ENCODE peak calls at places on chromosomes 11 and 22, in nine cellular contexts. P, M, H, J, K, S, Q, I and Y are unnamed samples.

GRCh38 chr11:78219493-78220217 is 30.9 kb downstream of the USP35 start:
- DNase-seq in P (no peak), M (no peak), H (peak), J (no peak), K (no peak), S (no peak), Q (no peak), I (no peak), Y (no peak)

GRCh38 chr22:37230673-37231405 is 13.2 kb downstream of the RAC2 start:
- DNase-seq in P (no peak), M (no peak), H (no peak), J (no peak), K (no peak), S (no peak), Q (no peak), I (no peak), Y (peak)

GRCh38 chr22:19110064-19110458 is 12.2 kb downstream of the DGCR2 start:
- DNase-seq in P (no peak), M (no peak), H (no peak), J (no peak), K (no peak), S (no peak), Q (no peak), I (no peak), Y (no peak)

GRCh38 chr11:13663631-13664071 is 4.8 kb upstream of the FAR1 start:
- DNase-seq in P (peak), M (no peak), H (no peak), J (no peak), K (no peak), S (no peak), Q (no peak), I (no peak), Y (peak)

GRCh38 chr22:38383417-38383816 is 66.2 kb upstream of the CSNK1E start:
- DNase-seq in P (no peak), M (no peak), H (no peak), J (no peak), K (no peak), S (no peak), Q (no peak), I (no peak), Y (no peak)

GRCh38 chr11:134276396-134277175 is 407 bp downstream of the GLB1L3 start:
- DNase-seq in P (no peak), M (no peak), H (peak), J (no peak), K (no peak), S (peak), Q (peak), I (no peak), Y (no peak)

GRCh38 chr22:22424210-22424800 is 84.2 kb downstream of the ZNF280B start:
- DNase-seq in P (no peak), M (no peak), H (peak), J (no peak), K (no peak), S (no peak), Q (no peak), I (no peak), Y (no peak)

GRCh38 chr11:10982695-10983492 is 125.0 kb upstream of the ZBED5 start:
- DNase-seq in P (no peak), M (no peak), H (no peak), J (no peak), K (peak), S (no peak), Q (no peak), I (no peak), Y (peak)

GRCh38 chr22:22943521-22944267 is 56.1 kb downstream of the IGLL5 start:
- DNase-seq in P (no peak), M (no peak), H (peak), J (no peak), K (no peak), S (no peak), Q (no peak), I (no peak), Y (no peak)

GRCh38 chr11:78606667-78607066 is 32.0 kb upstream of the NARS2 start:
- DNase-seq in P (no peak), M (no peak), H (no peak), J (no peak), K (no peak), S (no peak), Q (no peak), I (no peak), Y (no peak)

GRCh38 chr22:42277988-42278776 is 7.7 kb upstream of the TCF20 start:
- DNase-seq in P (no peak), M (no peak), H (peak), J (no peak), K (no peak), S (peak), Q (no peak), I (no peak), Y (no peak)

GRCh38 chr11:2559527-2560311 is 114.9 kb downstream of the KCNQ1 start:
- DNase-seq in P (no peak), M (no peak), H (no peak), J (no peak), K (no peak), S (peak), Q (no peak), I (no peak), Y (no peak)

GRCh38 chr22:25694167-25694907 is 47.7 kb upstream of the MYO18B start:
- DNase-seq in P (no peak), M (no peak), H (no peak), J (no peak), K (no peak), S (no peak), Q (no peak), I (no peak), Y (no peak)

GRCh38 chr11:19237813-19238212 is 2.9 kb downstream of the E2F8 start:
- DNase-seq in P (no peak), M (no peak), H (no peak), J (no peak), K (no peak), S (no peak), Q (no peak), I (peak), Y (no peak)

GRCh38 chr11:75896843-75897419 is 81.9 kb downstream of the UVRAG start:
- DNase-seq in P (peak), M (peak), H (no peak), J (peak), K (peak), S (no peak), Q (no peak), I (peak), Y (peak)

GRCh38 chr22:47164514-47165337 is 402.3 kb downstream of the TBC1D22A start:
- DNase-seq in P (no peak), M (no peak), H (peak), J (no peak), K (no peak), S (peak), Q (no peak), I (no peak), Y (no peak)

GRCh38 chr11:41281131-41281742 is 178.2 kb downstream of the LRRC4C start:
- DNase-seq in P (peak), M (no peak), H (no peak), J (no peak), K (no peak), S (no peak), Q (no peak), I (no peak), Y (peak)

GRCh38 chr22:22759371-22759770 is 115.0 kb downstream of the GGTLC2 start:
- DNase-seq in P (no peak), M (no peak), H (no peak), J (no peak), K (no peak), S (no peak), Q (no peak), I (no peak), Y (no peak)

GRCh38 chr11:36577859-36578258 is 10.1 kb downstream of the RAG1 start:
- DNase-seq in P (no peak), M (no peak), H (no peak), J (no peak), K (no peak), S (no peak), Q (no peak), I (no peak), Y (no peak)

GRCh38 chr22:30427871-30428270 is 2.3 kb downstream of the MTFP1 start:
- DNase-seq in P (no peak), M (no peak), H (no peak), J (no peak), K (no peak), S (no peak), Q (no peak), I (no peak), Y (no peak)